ENCODE peak calls at places on chromosomes 11 and 22, in nine cellular contexts. J is thyroid gland; S is effector CD4-positive, alpha-beta T cell; C is CD4-positive, alpha-beta T cell; G is fibroblast of pulmonary artery; I is activated T-cell treated with anti-CD3 and anti-CD28 coated beads, Interleukin-2, amount 50 U/mL, for 1 hour; Q is MV-4-11; B is EL; D is fibroblast of the aortic adventitia. F is an unnamed sample.

GRCh38 chr11:119195680-119196079 is 10.4 kb downstream of the NHERF4 start:
- DNase-seq in I (no peak), G (peak; percentile 69), B (peak; percentile 61), C (no peak), S (no peak), Q (no peak), D (peak; percentile 52), J (peak; percentile 55), F (no peak)

GRCh38 chr22:50305658-50306566 is 1.5 kb downstream of the PLXNB2 start:
- DNase-seq in Q (peak; percentile 84), J (peak; percentile 99), B (peak; percentile 98), I (no peak), C (no peak), D (peak; percentile 95), S (no peak), G (peak; percentile 98), F (peak; percentile 30)

GRCh38 chr11:110430267-110431211 is 791 bp downstream of the FDX1 start:
- DNase-seq in I (no peak), J (peak; percentile 65), B (peak; percentile 37), G (peak; percentile 50), Q (no peak), C (peak; percentile 15), S (peak; percentile 29), D (peak; percentile 67), F (peak; percentile 9)

GRCh38 chr11:111310088-111310487 is 11.7 kb downstream of the POU2AF3 start:
- DNase-seq in C (no peak), S (no peak), D (no peak), I (no peak), Q (no peak), G (no peak), J (no peak), B (no peak), F (no peak)

GRCh38 chr22:36579441-36579840 is 50.5 kb upstream of the EIF3D start:
- DNase-seq in S (no peak), I (no peak), C (no peak), Q (no peak), B (no peak), J (no peak), D (no peak), G (no peak), F (no peak)

GRCh38 chr22:27170491-27170890 is 513.1 kb downstream of the MIAT start:
- DNase-seq in D (peak; percentile 93), B (peak; percentile 87), C (no peak), J (peak; percentile 52), I (no peak), G (peak; percentile 64), S (no peak), Q (no peak), F (no peak)

GRCh38 chr11:111097191-111097590 is 148.3 kb upstream of the POU2AF2 start:
- DNase-seq in J (peak; percentile 61), G (peak; percentile 66), C (no peak), S (no peak), D (peak; percentile 83), Q (no peak), B (peak; percentile 81), I (no peak), F (no peak)

GRCh38 chr22:44369241-44369652 is 56.5 kb upstream of the SHISAL1 start:
- DNase-seq in C (no peak), Q (no peak), G (no peak), S (no peak), I (no peak), D (no peak), B (no peak), J (no peak), F (no peak)

GRCh38 chr11:132099692-132100091 is 729.3 kb downstream of the NTM start:
- DNase-seq in D (no peak), Q (peak; percentile 92), G (no peak), I (no peak), C (no peak), B (no peak), J (no peak), S (no peak), F (no peak)

GRCh38 chr11:114275295-114275694 is 20.9 kb upstream of the NNMT start:
- DNase-seq in S (no peak), I (no peak), B (no peak), Q (no peak), J (no peak), D (no peak), C (no peak), G (no peak), F (no peak)

GRCh38 chr11:125978778-125979378 is 33.0 kb downstream of the VSIG10L2 start:
- DNase-seq in I (no peak), G (no peak), S (no peak), C (no peak), D (no peak), J (no peak), B (no peak), Q (no peak), F (no peak)

GRCh38 chr11:38226684-38227083 is 1628.6 kb upstream of the RAG2 start:
- DNase-seq in J (no peak), S (no peak), I (no peak), Q (no peak), C (no peak), D (no peak), G (peak; percentile 4), B (no peak), F (no peak)

GRCh38 chr11:44604171-44604581 is 38.7 kb downstream of the CD82 start:
- DNase-seq in G (no peak), B (no peak), J (peak; percentile 97), Q (no peak), C (no peak), D (no peak), I (no peak), S (no peak), F (no peak)

GRCh38 chr11:11251394-11251970 is 101.6 kb downstream of the CSNK2A3 start:
- DNase-seq in B (no peak), I (no peak), J (no peak), Q (peak; percentile 48), G (no peak), D (no peak), S (no peak), C (no peak), F (no peak)

GRCh38 chr22:37275134-37275533 is 7.2 kb upstream of the CYTH4 start:
- DNase-seq in I (no peak), J (no peak), C (no peak), G (no peak), D (no peak), Q (no peak), S (no peak), B (no peak), F (no peak)

GRCh38 chr22:48161354-48161753 is 1398.9 kb downstream of the TBC1D22A start:
- DNase-seq in C (no peak), J (no peak), D (no peak), G (no peak), I (no peak), Q (no peak), S (no peak), B (no peak), F (no peak)

GRCh38 chr11:72041364-72042058 is 38.8 kb downstream of the NUMA1 start:
- DNase-seq in Q (peak; percentile 38), C (peak; percentile 34), I (peak; percentile 63), J (peak; percentile 83), G (peak; percentile 78), S (peak; percentile 28), D (peak; percentile 81), B (peak; percentile 68), F (no peak)

GRCh38 chr11:121563003-121563402 is 110.2 kb upstream of the SORL1-AS1 start:
- DNase-seq in I (no peak), J (no peak), G (no peak), C (no peak), B (no peak), D (no peak), Q (no peak), S (no peak), F (no peak)

GRCh38 chr11:122103366-122103765 is 12.6 kb downstream of the BLID start:
- DNase-seq in C (no peak), G (no peak), I (no peak), J (no peak), S (no peak), D (peak; percentile 82), B (peak; percentile 56), Q (no peak), F (no peak)

GRCh38 chr11:69477111-69477510 is 4.4 kb upstream of the LINC01488 start:
- DNase-seq in C (no peak), D (no peak), G (no peak), S (no peak), J (no peak), Q (no peak), I (no peak), B (no peak), F (no peak)

GRCh38 chr22:35749808-35750207 is 32.1 kb downstream of the APOL5 start:
- DNase-seq in S (no peak), D (no peak), B (peak; percentile 24), C (no peak), I (no peak), Q (no peak), J (peak; percentile 62), G (no peak), F (no peak)

GRCh38 chr11:118287006-118287405 is 17.5 kb upstream of the CD3E start:
- DNase-seq in G (no peak), C (no peak), D (peak; percentile 2), J (no peak), B (peak; percentile 38), Q (no peak), I (no peak), S (no peak), F (no peak)

GRCh38 chr22:26367402-26368245 is 61.4 kb upstream of the ASPHD2 start:
- DNase-seq in G (peak; percentile 59), C (peak; percentile 45), I (peak; percentile 61), Q (peak; percentile 46), S (peak; percentile 48), J (peak; percentile 42), B (peak; percentile 52), D (peak; percentile 58), F (no peak)

GRCh38 chr22:19044381-19044780 is 77.8 kb downstream of the DGCR2 start:
- DNase-seq in C (no peak), I (no peak), G (no peak), Q (no peak), B (no peak), J (no peak), D (no peak), S (no peak), F (no peak)

GRCh38 chr11:61020706-61021235 is 49.3 kb downstream of the CD6 start:
- DNase-seq in C (no peak), J (no peak), S (no peak), I (peak; percentile 23), Q (no peak), G (no peak), B (no peak), D (no peak), F (no peak)

GRCh38 chr22:21687685-21688259 is 22.0 kb downstream of the PPIL2 start:
- DNase-seq in B (no peak), G (no peak), Q (no peak), D (no peak), C (no peak), J (no peak), S (no peak), I (no peak), F (no peak)

GRCh38 chr11:59629996-59630395 is 14.4 kb upstream of the OSBP start:
- DNase-seq in S (no peak), I (no peak), B (no peak), G (no peak), J (no peak), C (no peak), Q (no peak), D (no peak), F (no peak)

GRCh38 chr11:65573391-65574146 is 1.2 kb downstream of the FAM89B start:
- DNase-seq in I (no peak), J (no peak), C (no peak), D (no peak), B (no peak), S (no peak), Q (no peak), G (no peak), F (no peak)

GRCh38 chr22:19959043-19959586 is 17.5 kb upstream of the TXNRD2 start:
- DNase-seq in G (peak; percentile 66), D (peak; percentile 56), Q (no peak), B (no peak), J (peak; percentile 96), I (no peak), C (no peak), S (no peak), F (no peak)

GRCh38 chr11:15053201-15053685 is 20.1 kb upstream of the CALCB start:
- DNase-seq in B (no peak), D (peak; percentile 48), G (no peak), J (no peak), C (no peak), S (no peak), Q (no peak), I (no peak), F (no peak)

GRCh38 chr22:19807914-19808872 is 46.5 kb downstream of the GNB1L start:
- DNase-seq in I (no peak), J (no peak), B (no peak), S (no peak), C (no peak), D (no peak), Q (no peak), G (no peak), F (no peak)